ENCODE peak calls at places on chromosomes 7 and 10, in four cellular contexts. B, C, E and Q are unnamed samples.

GRCh38 chr7:114660007-114660406 is 245.4 kb downstream of the FOXP2 start:
- DNase-seq in B (no peak), C (no peak), E (no peak), Q (no peak)

GRCh38 chr7:25517906-25518305 is 289.6 kb upstream of the NPVF start:
- DNase-seq in B (no peak), C (no peak), E (no peak), Q (no peak)

GRCh38 chr10:70430489-70431445 is 10.7 kb downstream of the NODAL start:
- DNase-seq in B (peak), C (no peak), E (peak), Q (peak)

GRCh38 chr10:97991875-97992274 is 38.5 kb downstream of the CRTAC1 start:
- DNase-seq in B (peak), C (no peak), E (peak), Q (no peak)

GRCh38 chr7:85125679-85126078 is 61.2 kb downstream of the SEMA3D start:
- DNase-seq in B (peak), C (no peak), E (no peak), Q (no peak)

GRCh38 chr7:30750574-30751256 is 1.2 kb upstream of the INMT start:
- DNase-seq in B (peak), C (no peak), E (no peak), Q (peak)

GRCh38 chr7:121369462-121369861 is 26.6 kb downstream of the FAM3C start:
- DNase-seq in B (peak), C (no peak), E (no peak), Q (no peak)

GRCh38 chr7:114086906-114087651 is 168.3 kb upstream of the PPP1R3A start:
- DNase-seq in B (peak), C (no peak), E (peak), Q (no peak)

GRCh38 chr10:8403711-8404371 is 349.4 kb downstream of the GATA3 start:
- DNase-seq in B (no peak), C (no peak), E (no peak), Q (no peak)

GRCh38 chr7:106022193-106022821 is 59.2 kb downstream of the CDHR3 start:
- DNase-seq in B (no peak), C (peak), E (no peak), Q (no peak)

GRCh38 chr10:129707406-129708388 is 240.7 kb downstream of the MGMT start:
- DNase-seq in B (no peak), C (no peak), E (no peak), Q (peak)

GRCh38 chr7:123367508-123368122 is 166.8 kb downstream of the IQUB start:
- DNase-seq in B (no peak), C (no peak), E (peak), Q (no peak)

GRCh38 chr10:114681542-114681941 is 23.5 kb upstream of the ABLIM1 start:
- DNase-seq in B (peak), C (no peak), E (peak), Q (no peak)

GRCh38 chr7:24284699-24285506 is 913 bp downstream of the NPY start:
- DNase-seq in B (no peak), C (no peak), E (no peak), Q (no peak)

GRCh38 chr10:129756912-129757861 is 206.9 kb downstream of the EBF3 start:
- DNase-seq in B (no peak), C (no peak), E (peak), Q (no peak)

GRCh38 chr10:30862486-30862885 is 169.2 kb downstream of the ZNF438 start:
- DNase-seq in B (peak), C (no peak), E (peak), Q (peak)

GRCh38 chr7:50446542-50446960 is 3.6 kb downstream of the FIGNL1 start:
- DNase-seq in B (peak), C (no peak), E (peak), Q (peak)

GRCh38 chr7:65239707-65240352 is 133.8 kb upstream of the ZNF92 start:
- DNase-seq in B (no peak), C (no peak), E (no peak), Q (no peak)

GRCh38 chr10:22681783-22682183 is 32.6 kb downstream of the PIP4K2A start:
- DNase-seq in B (peak), C (peak), E (peak), Q (no peak)

GRCh38 chr10:16644146-16644545 is 122.5 kb upstream of the C1QL3 start:
- DNase-seq in B (peak), C (no peak), E (peak), Q (peak)

GRCh38 chr10:49710966-49711365 is 31.5 kb downstream of the C10orf53 start:
- DNase-seq in B (no peak), C (no peak), E (no peak), Q (no peak)

GRCh38 chr10:33161550-33162247 is 172.8 kb downstream of the NRP1 start:
- DNase-seq in B (no peak), C (no peak), E (no peak), Q (no peak)

GRCh38 chr10:33157108-33157507 is 177.4 kb downstream of the NRP1 start:
- DNase-seq in B (peak), C (no peak), E (peak), Q (no peak)

GRCh38 chr10:33163941-33164824 is 170.3 kb downstream of the NRP1 start:
- DNase-seq in B (no peak), C (no peak), E (peak), Q (no peak)

GRCh38 chr10:33162248-33162575 is 172.3 kb downstream of the NRP1 start:
- DNase-seq in B (no peak), C (no peak), E (no peak), Q (no peak)

DNA sequence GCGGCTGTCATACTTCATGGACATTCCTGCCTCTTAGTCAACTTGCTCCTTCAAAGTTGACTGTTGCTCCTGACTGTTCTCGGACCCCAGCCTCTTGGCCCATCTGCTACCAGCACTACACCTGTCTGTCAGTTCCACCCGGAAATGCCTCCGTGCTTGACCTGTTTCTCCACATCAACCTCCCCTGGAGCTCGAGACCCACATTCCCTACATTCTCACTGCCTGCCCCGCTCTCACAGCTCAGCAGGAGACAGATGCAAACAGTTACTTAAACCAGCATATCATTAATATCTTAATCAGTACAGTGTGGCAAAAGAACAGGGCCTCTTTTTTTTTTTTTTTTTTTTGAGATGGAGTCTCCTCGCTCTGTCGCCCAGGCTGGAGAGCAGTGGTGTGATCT is 174.3 kb downstream of the NRP1 start:
- DNase-seq in B (no peak), C (no peak), E (no peak), Q (no peak)
- H3K4me3 ChIP-seq in B (no peak), C (no peak), E (no peak), Q (no peak)

DNA sequence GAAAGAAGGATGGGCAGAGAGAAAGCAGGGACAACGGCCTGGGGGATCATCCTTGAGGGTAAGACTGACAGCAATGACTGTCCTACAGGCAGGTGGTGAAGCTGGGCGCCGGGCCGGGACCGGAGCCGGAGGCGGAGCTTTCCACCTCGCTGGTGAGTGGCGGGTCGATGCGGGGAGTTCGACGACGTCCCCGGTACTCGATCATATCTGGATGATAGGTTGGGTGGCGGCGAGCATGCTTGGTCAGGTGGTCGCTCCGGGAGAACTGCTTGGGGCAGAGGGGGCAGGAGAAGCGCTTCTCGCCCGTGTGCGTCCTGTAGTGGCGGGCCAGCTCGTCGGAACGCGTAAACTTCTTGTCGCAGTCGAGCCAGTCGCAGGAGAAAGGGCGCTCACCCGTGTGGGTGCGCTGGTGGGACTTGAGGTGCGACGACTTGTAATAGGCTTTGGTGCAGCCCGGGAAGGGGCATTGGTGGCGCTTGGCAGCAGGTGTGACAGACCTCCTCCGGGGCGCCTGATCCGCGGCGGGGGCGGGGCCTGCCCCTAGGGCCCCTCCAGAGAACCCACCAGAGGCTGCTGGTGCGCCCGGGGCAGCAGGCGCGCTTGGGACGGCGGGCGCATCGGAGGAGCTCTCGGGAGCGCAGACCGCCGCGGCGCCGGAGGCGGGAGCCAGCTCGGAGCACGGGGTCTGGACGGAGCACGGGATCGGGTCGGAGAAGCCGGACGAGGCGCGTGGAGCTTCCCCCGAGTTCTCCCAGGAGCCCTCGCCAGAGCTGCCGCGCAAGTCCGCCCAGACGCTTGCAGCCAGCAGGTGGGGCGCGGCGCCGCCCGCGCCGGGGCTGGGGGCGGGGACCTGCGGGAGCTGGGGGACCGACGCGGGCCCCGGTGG is 784 bp downstream of the KLF14 start:
- DNase-seq in B (peak), C (no peak), E (peak), Q (no peak)
- H3K4me3 ChIP-seq in B (peak), C (no peak), E (peak), Q (peak)

DNA sequence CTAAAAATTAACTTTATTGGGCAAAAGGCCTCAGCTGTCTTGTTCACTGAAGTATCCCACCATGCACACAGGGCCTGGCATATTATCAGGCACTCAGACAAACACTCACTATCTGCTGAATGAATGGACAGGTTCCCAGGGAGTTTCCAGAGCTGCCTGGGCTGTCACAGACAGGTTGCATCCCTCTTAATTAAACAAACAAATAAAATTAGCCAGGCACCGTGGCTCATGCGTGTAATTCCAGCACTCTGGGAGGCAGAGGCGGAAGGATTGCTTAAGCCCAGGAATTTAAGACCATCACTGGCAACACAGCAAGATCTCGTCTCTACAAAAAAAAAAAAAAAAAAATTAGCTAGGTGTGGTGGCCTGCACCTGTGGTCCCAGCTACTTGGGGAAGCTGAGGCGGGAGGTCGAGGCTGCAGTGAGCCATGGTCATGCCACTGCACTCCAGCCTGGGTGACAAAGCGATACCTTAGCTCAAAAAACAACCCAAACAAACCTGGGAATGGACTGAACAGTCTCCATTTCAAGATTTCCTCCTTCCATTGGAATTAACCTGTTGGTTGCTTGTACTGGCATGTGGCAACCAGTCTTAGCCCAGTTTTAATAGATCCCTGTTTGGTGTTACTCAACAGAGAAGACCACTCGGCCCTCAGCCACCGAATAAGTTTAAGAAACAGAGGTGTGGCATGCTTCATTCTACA is 1.3 kb upstream of the TSPAN14 start:
- DNase-seq in B (no peak), C (no peak), E (peak), Q (no peak)
- H3K4me3 ChIP-seq in B (peak), C (no peak), E (peak), Q (peak)

GRCh38 chr10:124723826-124724225 is 20.4 kb downstream of the FAM53B start:
- DNase-seq in B (no peak), C (no peak), E (no peak), Q (no peak)
- H3K4me3 ChIP-seq in B (no peak), C (no peak), E (no peak), Q (no peak)